ENCODE peak calls at places on chromosomes 5 and 9, in seven cellular contexts. One of them, this sample, is unnamed.

GRCh38 chr9:81737871-81738507 is 48.6 kb upstream of the TLE1 start:
- DNase-seq in fibroblast of pulmonary artery: peak; percentile 69
- DNase-seq in left cardiac atrium: peak; percentile 34
- DNase-seq in NCI-H1694 treated with DMSO at 0.1 percent for 48 hours: no peak
- DNase-seq in MCF 10A: peak; percentile 74
- DNase-seq in stimulated activated CD4-positive, alpha-beta T cell treated with anti-CD3 and anti-CD28 coated beads, Interleukin-1b, Interleukin-23, amount 100 ng/mL, for 24 hours: no peak
- DNase-seq in ovary: no peak
- DNase-seq in this sample: peak; percentile 86

GRCh38 chr5:52269853-52270252 is 517.9 kb upstream of the ITGA1 start:
- DNase-seq in MCF 10A: no peak
- DNase-seq in fibroblast of pulmonary artery: no peak
- DNase-seq in left cardiac atrium: no peak
- DNase-seq in NCI-H1694 treated with DMSO at 0.1 percent for 48 hours: no peak
- DNase-seq in stimulated activated CD4-positive, alpha-beta T cell treated with anti-CD3 and anti-CD28 coated beads, Interleukin-1b, Interleukin-23, amount 100 ng/mL, for 24 hours: no peak
- DNase-seq in ovary: no peak
- DNase-seq in this sample: no peak

GRCh38 chr9:110578896-110579752 is at the start of gene SVEP1:
- DNase-seq in ovary: peak; percentile 34
- DNase-seq in left cardiac atrium: peak; percentile 65
- DNase-seq in fibroblast of pulmonary artery: peak; percentile 73
- DNase-seq in MCF 10A: peak; percentile 67
- DNase-seq in stimulated activated CD4-positive, alpha-beta T cell treated with anti-CD3 and anti-CD28 coated beads, Interleukin-1b, Interleukin-23, amount 100 ng/mL, for 24 hours: no peak
- DNase-seq in NCI-H1694 treated with DMSO at 0.1 percent for 48 hours: no peak
- DNase-seq in this sample: no peak

GRCh38 chr5:91114658-91115057 is 268.5 kb downstream of the ARRDC3 start:
- DNase-seq in left cardiac atrium: no peak
- DNase-seq in ovary: no peak
- DNase-seq in MCF 10A: no peak
- DNase-seq in stimulated activated CD4-positive, alpha-beta T cell treated with anti-CD3 and anti-CD28 coated beads, Interleukin-1b, Interleukin-23, amount 100 ng/mL, for 24 hours: no peak
- DNase-seq in fibroblast of pulmonary artery: peak; percentile 41
- DNase-seq in NCI-H1694 treated with DMSO at 0.1 percent for 48 hours: no peak
- DNase-seq in this sample: no peak

GRCh38 chr5:158876263-158876942 is 223.3 kb downstream of the EBF1 start:
- DNase-seq in ovary: no peak
- DNase-seq in MCF 10A: no peak
- DNase-seq in stimulated activated CD4-positive, alpha-beta T cell treated with anti-CD3 and anti-CD28 coated beads, Interleukin-1b, Interleukin-23, amount 100 ng/mL, for 24 hours: no peak
- DNase-seq in NCI-H1694 treated with DMSO at 0.1 percent for 48 hours: no peak
- DNase-seq in fibroblast of pulmonary artery: no peak
- DNase-seq in left cardiac atrium: no peak
- DNase-seq in this sample: no peak

GRCh38 chr5:95720094-95720793 is 10.9 kb upstream of the RHOBTB3 start:
- DNase-seq in ovary: no peak
- DNase-seq in left cardiac atrium: no peak
- DNase-seq in stimulated activated CD4-positive, alpha-beta T cell treated with anti-CD3 and anti-CD28 coated beads, Interleukin-1b, Interleukin-23, amount 100 ng/mL, for 24 hours: no peak
- DNase-seq in MCF 10A: no peak
- DNase-seq in NCI-H1694 treated with DMSO at 0.1 percent for 48 hours: no peak
- DNase-seq in fibroblast of pulmonary artery: no peak
- DNase-seq in this sample: no peak

GRCh38 chr9:16883586-16883985 is 13.1 kb upstream of the BNC2 start:
- DNase-seq in stimulated activated CD4-positive, alpha-beta T cell treated with anti-CD3 and anti-CD28 coated beads, Interleukin-1b, Interleukin-23, amount 100 ng/mL, for 24 hours: no peak
- DNase-seq in ovary: no peak
- DNase-seq in fibroblast of pulmonary artery: no peak
- DNase-seq in MCF 10A: no peak
- DNase-seq in left cardiac atrium: no peak
- DNase-seq in NCI-H1694 treated with DMSO at 0.1 percent for 48 hours: no peak
- DNase-seq in this sample: no peak

GRCh38 chr9:134930404-134930803 is 12.7 kb upstream of the FCN1 start:
- DNase-seq in left cardiac atrium: no peak
- DNase-seq in MCF 10A: no peak
- DNase-seq in stimulated activated CD4-positive, alpha-beta T cell treated with anti-CD3 and anti-CD28 coated beads, Interleukin-1b, Interleukin-23, amount 100 ng/mL, for 24 hours: no peak
- DNase-seq in fibroblast of pulmonary artery: no peak
- DNase-seq in ovary: no peak
- DNase-seq in NCI-H1694 treated with DMSO at 0.1 percent for 48 hours: no peak
- DNase-seq in this sample: no peak

GRCh38 chr9:80146466-80146865 is 574.7 kb downstream of the TLE4 start:
- DNase-seq in NCI-H1694 treated with DMSO at 0.1 percent for 48 hours: peak; percentile 1
- DNase-seq in stimulated activated CD4-positive, alpha-beta T cell treated with anti-CD3 and anti-CD28 coated beads, Interleukin-1b, Interleukin-23, amount 100 ng/mL, for 24 hours: no peak
- DNase-seq in fibroblast of pulmonary artery: no peak
- DNase-seq in MCF 10A: peak; percentile 18
- DNase-seq in left cardiac atrium: no peak
- DNase-seq in ovary: no peak
- DNase-seq in this sample: no peak

GRCh38 chr9:104808030-104808614 is 44.2 kb downstream of the NIPSNAP3B start:
- DNase-seq in NCI-H1694 treated with DMSO at 0.1 percent for 48 hours: peak; percentile 61
- DNase-seq in ovary: peak; percentile 41
- DNase-seq in fibroblast of pulmonary artery: peak; percentile 64
- DNase-seq in stimulated activated CD4-positive, alpha-beta T cell treated with anti-CD3 and anti-CD28 coated beads, Interleukin-1b, Interleukin-23, amount 100 ng/mL, for 24 hours: no peak
- DNase-seq in left cardiac atrium: no peak
- DNase-seq in MCF 10A: peak; percentile 63
- DNase-seq in this sample: no peak

GRCh38 chr5:154593091-154593490 is 115.1 kb upstream of the HAND1 start:
- DNase-seq in left cardiac atrium: no peak
- DNase-seq in fibroblast of pulmonary artery: peak; percentile 66
- DNase-seq in MCF 10A: peak; percentile 80
- DNase-seq in ovary: no peak
- DNase-seq in NCI-H1694 treated with DMSO at 0.1 percent for 48 hours: no peak
- DNase-seq in stimulated activated CD4-positive, alpha-beta T cell treated with anti-CD3 and anti-CD28 coated beads, Interleukin-1b, Interleukin-23, amount 100 ng/mL, for 24 hours: no peak
- DNase-seq in this sample: no peak

GRCh38 chr9:75937859-75938258 is 47.4 kb downstream of the PCSK5 start:
- DNase-seq in NCI-H1694 treated with DMSO at 0.1 percent for 48 hours: no peak
- DNase-seq in stimulated activated CD4-positive, alpha-beta T cell treated with anti-CD3 and anti-CD28 coated beads, Interleukin-1b, Interleukin-23, amount 100 ng/mL, for 24 hours: no peak
- DNase-seq in MCF 10A: no peak
- DNase-seq in left cardiac atrium: no peak
- DNase-seq in ovary: no peak
- DNase-seq in fibroblast of pulmonary artery: peak; percentile 6
- DNase-seq in this sample: no peak

GRCh38 chr5:170809551-170809950 is 26.0 kb downstream of the GABRP start:
- DNase-seq in MCF 10A: peak; percentile 75
- DNase-seq in ovary: no peak
- DNase-seq in left cardiac atrium: no peak
- DNase-seq in stimulated activated CD4-positive, alpha-beta T cell treated with anti-CD3 and anti-CD28 coated beads, Interleukin-1b, Interleukin-23, amount 100 ng/mL, for 24 hours: no peak
- DNase-seq in NCI-H1694 treated with DMSO at 0.1 percent for 48 hours: peak; percentile 21
- DNase-seq in fibroblast of pulmonary artery: peak; percentile 72
- DNase-seq in this sample: peak; percentile 7

GRCh38 chr9:35611230-35611797 is 6.3 kb downstream of the TESK1 start:
- DNase-seq in left cardiac atrium: no peak
- DNase-seq in stimulated activated CD4-positive, alpha-beta T cell treated with anti-CD3 and anti-CD28 coated beads, Interleukin-1b, Interleukin-23, amount 100 ng/mL, for 24 hours: no peak
- DNase-seq in fibroblast of pulmonary artery: peak; percentile 58
- DNase-seq in ovary: no peak
- DNase-seq in NCI-H1694 treated with DMSO at 0.1 percent for 48 hours: peak; percentile 11
- DNase-seq in MCF 10A: peak; percentile 44
- DNase-seq in this sample: peak; percentile 11

GRCh38 chr9:135551031-135551430 is 5.1 kb downstream of the OBP2A start:
- DNase-seq in left cardiac atrium: no peak
- DNase-seq in fibroblast of pulmonary artery: no peak
- DNase-seq in MCF 10A: no peak
- DNase-seq in stimulated activated CD4-positive, alpha-beta T cell treated with anti-CD3 and anti-CD28 coated beads, Interleukin-1b, Interleukin-23, amount 100 ng/mL, for 24 hours: no peak
- DNase-seq in ovary: no peak
- DNase-seq in NCI-H1694 treated with DMSO at 0.1 percent for 48 hours: no peak
- DNase-seq in this sample: no peak

GRCh38 chr5:136404616-136405015 is 39.3 kb upstream of the TRPC7 start:
- DNase-seq in NCI-H1694 treated with DMSO at 0.1 percent for 48 hours: no peak
- DNase-seq in MCF 10A: no peak
- DNase-seq in ovary: no peak
- DNase-seq in left cardiac atrium: no peak
- DNase-seq in stimulated activated CD4-positive, alpha-beta T cell treated with anti-CD3 and anti-CD28 coated beads, Interleukin-1b, Interleukin-23, amount 100 ng/mL, for 24 hours: no peak
- DNase-seq in fibroblast of pulmonary artery: no peak
- DNase-seq in this sample: no peak

GRCh38 chr5:39083968-39084367 is 9.8 kb upstream of the RICTOR start:
- DNase-seq in left cardiac atrium: no peak
- DNase-seq in NCI-H1694 treated with DMSO at 0.1 percent for 48 hours: no peak
- DNase-seq in MCF 10A: no peak
- DNase-seq in ovary: no peak
- DNase-seq in fibroblast of pulmonary artery: no peak
- DNase-seq in stimulated activated CD4-positive, alpha-beta T cell treated with anti-CD3 and anti-CD28 coated beads, Interleukin-1b, Interleukin-23, amount 100 ng/mL, for 24 hours: no peak
- DNase-seq in this sample: no peak

This sample was measured in foreskin keratinocyte.